ENCODE peak calls at places on chromosomes 12 and 14, in four cellular contexts. One of them, this sample, is unnamed.

GRCh38 chr12:48015954-48016353 is 11.7 kb upstream of the COL2A1 start:
- DNase-seq in occipital lobe: no peak
- DNase-seq in RWPE2: no peak
- DNase-seq in small intestine: no peak
- DNase-seq in this sample: no peak

GRCh38 chr12:79455314-79455713 is 235.4 kb downstream of the PAWR start:
- DNase-seq in occipital lobe: no peak
- DNase-seq in RWPE2: no peak
- DNase-seq in small intestine: no peak
- DNase-seq in this sample: no peak

GRCh38 chr12:32399373-32400113 is at the start of gene FGD4:
- DNase-seq in occipital lobe: peak
- DNase-seq in RWPE2: peak
- DNase-seq in small intestine: peak
- DNase-seq in this sample: peak

GRCh38 chr14:89578048-89578619 is 161.1 kb upstream of the FOXN3 start:
- DNase-seq in occipital lobe: no peak
- DNase-seq in RWPE2: no peak
- DNase-seq in small intestine: no peak
- DNase-seq in this sample: no peak

GRCh38 chr12:51788876-51789275 is 59.6 kb downstream of the FIGNL2 start:
- DNase-seq in occipital lobe: no peak
- DNase-seq in RWPE2: no peak
- DNase-seq in small intestine: no peak
- DNase-seq in this sample: no peak

GRCh38 chr12:88255224-88255623 is 113.1 kb downstream of the TMTC3 start:
- DNase-seq in occipital lobe: no peak
- DNase-seq in RWPE2: no peak
- DNase-seq in small intestine: no peak
- DNase-seq in this sample: no peak

GRCh38 chr12:124352839-124353238 is 57.9 kb downstream of the RFLNA start:
- DNase-seq in occipital lobe: no peak
- DNase-seq in RWPE2: no peak
- DNase-seq in small intestine: peak
- DNase-seq in this sample: no peak

GRCh38 chr14:57487771-57488170 is 5.9 kb downstream of the CCDC198 start:
- DNase-seq in occipital lobe: no peak
- DNase-seq in RWPE2: no peak
- DNase-seq in small intestine: no peak
- DNase-seq in this sample: peak

GRCh38 chr12:25241171-25242020 is 9.3 kb downstream of the KRAS start:
- DNase-seq in occipital lobe: no peak
- DNase-seq in RWPE2: no peak
- DNase-seq in small intestine: peak
- DNase-seq in this sample: peak

GRCh38 chr12:6211421-6211869 is 11.2 kb downstream of the CD9 start:
- DNase-seq in occipital lobe: no peak
- DNase-seq in RWPE2: no peak
- DNase-seq in small intestine: no peak
- DNase-seq in this sample: no peak

GRCh38 chr14:101408077-101408831 is 153.0 kb upstream of the DIO3 start:
- DNase-seq in occipital lobe: no peak
- DNase-seq in RWPE2: no peak
- DNase-seq in small intestine: no peak
- DNase-seq in this sample: peak

GRCh38 chr12:49057888-49058287 is 2.7 kb downstream of the KMT2D start:
- DNase-seq in occipital lobe: no peak
- DNase-seq in RWPE2: no peak
- DNase-seq in small intestine: peak
- DNase-seq in this sample: no peak

GRCh38 chr12:62632521-62632920 is 165.9 kb downstream of the MON2 start:
- DNase-seq in occipital lobe: peak
- DNase-seq in RWPE2: no peak
- DNase-seq in small intestine: peak
- DNase-seq in this sample: no peak

GRCh38 chr12:38392584-38393144 is 76.1 kb downstream of the ALG10B start:
- DNase-seq in occipital lobe: no peak
- DNase-seq in RWPE2: peak
- DNase-seq in small intestine: no peak
- DNase-seq in this sample: no peak

GRCh38 chr12:47740536-47741339 is 15.4 kb upstream of the ENDOU start:
- DNase-seq in occipital lobe: no peak
- DNase-seq in RWPE2: peak
- DNase-seq in small intestine: no peak
- DNase-seq in this sample: no peak

GRCh38 chr12:109727039-109727723 is 13.6 kb downstream of the FAM222A start:
- DNase-seq in occipital lobe: peak
- DNase-seq in RWPE2: peak
- DNase-seq in small intestine: peak
- DNase-seq in this sample: peak

GRCh38 chr12:45122776-45123380 is 72.0 kb upstream of the DBX2 start:
- DNase-seq in occipital lobe: no peak
- DNase-seq in RWPE2: no peak
- DNase-seq in small intestine: peak
- DNase-seq in this sample: no peak